ENCODE peak calls at places on chromosomes 2 and 18, in seven cellular contexts. D is gastrocnemius medialis; U is AG04450; L is nephron progenitor cell; G is occipital lobe; Q is left lobe of liver; N is naive thymus-derived CD8-positive, alpha-beta T cell. J is an unnamed sample.

GRCh38 chr2:34545486-34546136 is 946.5 kb upstream of the FAM98A start:
- DNase-seq in N (no peak), Q (no peak), L (no peak), U (no peak), G (no peak), D (no peak), J (no peak)

GRCh38 chr2:26946841-26947784 is 23.3 kb upstream of the MAPRE3 start:
- DNase-seq in Q (no peak), L (no peak), G (no peak), U (no peak), N (no peak), D (peak), J (no peak)

GRCh38 chr18:28164772-28165483 is 12.0 kb downstream of the CDH2 start:
- DNase-seq in D (no peak), L (no peak), Q (no peak), G (no peak), N (no peak), U (no peak), J (no peak)

GRCh38 chr2:651961-652373 is 25.2 kb downstream of the TMEM18 start:
- DNase-seq in Q (peak), L (no peak), G (no peak), N (no peak), D (no peak), U (no peak), J (no peak)

GRCh38 chr2:191869178-191869577 is 22.3 kb upstream of the CAVIN2 start:
- DNase-seq in N (no peak), U (no peak), Q (no peak), L (peak), D (no peak), G (peak), J (no peak)

GRCh38 chr2:240782886-240783818 is 36.9 kb downstream of the KIF1A start:
- DNase-seq in G (no peak), U (no peak), N (no peak), L (peak), Q (no peak), D (no peak), J (no peak)

GRCh38 chr2:66548422-66548821 is 113.5 kb downstream of the MEIS1 start:
- DNase-seq in D (no peak), U (no peak), Q (no peak), G (no peak), L (no peak), N (no peak), J (no peak)

GRCh38 chr18:7415081-7415894 is 151.8 kb upstream of the PTPRM start:
- DNase-seq in G (no peak), U (no peak), L (no peak), Q (no peak), N (no peak), D (peak), J (no peak)

GRCh38 chr2:174326880-174327558 is 7.7 kb upstream of the SP9 start:
- DNase-seq in N (no peak), U (no peak), Q (no peak), G (no peak), L (peak), D (no peak), J (no peak)

GRCh38 chr18:51461956-51462355 is 264.5 kb upstream of the MEX3C start:
- DNase-seq in U (no peak), G (no peak), L (no peak), D (no peak), Q (no peak), N (no peak), J (no peak)

GRCh38 chr2:129798626-129799025 is 180.8 kb upstream of the RAB6C start:
- DNase-seq in N (no peak), Q (no peak), L (no peak), U (no peak), G (no peak), D (no peak), J (no peak)

GRCh38 chr2:142825861-142826260 is 51.6 kb upstream of the KYNU start:
- DNase-seq in D (no peak), Q (no peak), N (no peak), G (no peak), L (no peak), U (no peak), J (no peak)

GRCh38 chr2:231386446-231386845 is 9.1 kb upstream of the B3GNT7 start:
- DNase-seq in N (no peak), D (no peak), Q (no peak), U (peak), L (no peak), G (no peak), J (no peak)